ENCODE peak calls at places on chromosome 6, in six cellular contexts. One of them, this sample, is unnamed.

GRCh38 chr6:90444125-90444745 is 142.6 kb downstream of the MAP3K7 start:
- DNase-seq in Kasumi-1: no peak
- DNase-seq in hippocampal formation: no peak
- DNase-seq in RPMI8226: no peak
- DNase-seq in T-helper 2 cell: no peak
- DNase-seq in activated naive CD4-positive, alpha-beta T cell: no peak
- DNase-seq in this sample: no peak

GRCh38 chr6:41049548-41049947 is 3.5 kb upstream of the APOBEC2 start:
- DNase-seq in Kasumi-1: no peak
- DNase-seq in hippocampal formation: no peak
- DNase-seq in RPMI8226: no peak
- DNase-seq in T-helper 2 cell: no peak
- DNase-seq in activated naive CD4-positive, alpha-beta T cell: no peak
- DNase-seq in this sample: no peak

GRCh38 chr6:136751991-136752390 is 40.3 kb downstream of the MAP3K5 start:
- DNase-seq in Kasumi-1: no peak
- DNase-seq in hippocampal formation: no peak
- DNase-seq in RPMI8226: no peak
- DNase-seq in T-helper 2 cell: no peak
- DNase-seq in activated naive CD4-positive, alpha-beta T cell: no peak
- DNase-seq in this sample: no peak

GRCh38 chr6:90764001-90764400 is 177.1 kb upstream of the MAP3K7 start:
- DNase-seq in Kasumi-1: no peak
- DNase-seq in hippocampal formation: no peak
- DNase-seq in RPMI8226: no peak
- DNase-seq in T-helper 2 cell: no peak
- DNase-seq in activated naive CD4-positive, alpha-beta T cell: no peak
- DNase-seq in this sample: no peak

GRCh38 chr6:137799950-137800568 is 67.0 kb upstream of the TNFAIP3 start:
- DNase-seq in Kasumi-1: peak
- DNase-seq in hippocampal formation: peak
- DNase-seq in RPMI8226: peak
- DNase-seq in T-helper 2 cell: no peak
- DNase-seq in activated naive CD4-positive, alpha-beta T cell: peak
- DNase-seq in this sample: peak

GRCh38 chr6:93183513-93183912 is 235.8 kb downstream of the EPHA7 start:
- DNase-seq in Kasumi-1: no peak
- DNase-seq in hippocampal formation: no peak
- DNase-seq in RPMI8226: no peak
- DNase-seq in T-helper 2 cell: no peak
- DNase-seq in activated naive CD4-positive, alpha-beta T cell: no peak
- DNase-seq in this sample: no peak

GRCh38 chr6:167554854-167555253 is 230.0 kb downstream of the TTLL2 start:
- DNase-seq in Kasumi-1: no peak
- DNase-seq in hippocampal formation: no peak
- DNase-seq in RPMI8226: no peak
- DNase-seq in T-helper 2 cell: no peak
- DNase-seq in activated naive CD4-positive, alpha-beta T cell: no peak
- DNase-seq in this sample: no peak

GRCh38 chr6:56312049-56312448 is 64.7 kb upstream of the COL21A1 start:
- DNase-seq in Kasumi-1: no peak
- DNase-seq in hippocampal formation: no peak
- DNase-seq in RPMI8226: no peak
- DNase-seq in T-helper 2 cell: no peak
- DNase-seq in activated naive CD4-positive, alpha-beta T cell: no peak
- DNase-seq in this sample: no peak

GRCh38 chr6:28880894-28881780 is 42.6 kb downstream of the TRIM27 start:
- DNase-seq in Kasumi-1: peak
- DNase-seq in hippocampal formation: peak
- DNase-seq in RPMI8226: peak
- DNase-seq in T-helper 2 cell: no peak
- DNase-seq in activated naive CD4-positive, alpha-beta T cell: peak
- DNase-seq in this sample: peak

GRCh38 chr6:27811383-27811782 is 100.8 kb downstream of the OR2B2 start:
- DNase-seq in Kasumi-1: no peak
- DNase-seq in hippocampal formation: no peak
- DNase-seq in RPMI8226: peak
- DNase-seq in T-helper 2 cell: no peak
- DNase-seq in activated naive CD4-positive, alpha-beta T cell: no peak
- DNase-seq in this sample: no peak

GRCh38 chr6:18457065-18457817 is 70.1 kb downstream of the RNF144B start:
- DNase-seq in Kasumi-1: no peak
- DNase-seq in hippocampal formation: no peak
- DNase-seq in RPMI8226: no peak
- DNase-seq in T-helper 2 cell: no peak
- DNase-seq in activated naive CD4-positive, alpha-beta T cell: no peak
- DNase-seq in this sample: no peak

GRCh38 chr6:68975064-68975463 is 340.0 kb downstream of the ADGRB3 start:
- DNase-seq in Kasumi-1: no peak
- DNase-seq in hippocampal formation: peak
- DNase-seq in RPMI8226: no peak
- DNase-seq in T-helper 2 cell: no peak
- DNase-seq in activated naive CD4-positive, alpha-beta T cell: no peak
- DNase-seq in this sample: peak

This sample was measured in pons.